ENCODE peak calls at places on chromosomes 12 and 14, in four cellular contexts. One of them, this sample, is unnamed.

GRCh38 chr12:104513681-104514080 is 56.9 kb downstream of the CHST11 start:
- DNase-seq in K562: no peak
- DNase-seq in H1: no peak
- DNase-seq in HCT116: no peak
- DNase-seq in this sample: no peak

GRCh38 chr12:108571604-108572165 is 9.3 kb downstream of the ISCU start:
- DNase-seq in HCT116: no peak
- DNase-seq in H1: peak
- DNase-seq in K562: no peak
- DNase-seq in this sample: no peak

GRCh38 chr12:106682594-106683234 is 91.8 kb upstream of the RIC8B start:
- DNase-seq in H1: peak
- DNase-seq in HCT116: peak
- DNase-seq in K562: peak
- DNase-seq in this sample: no peak

GRCh38 chr12:64390275-64390851 is at the start of gene C12orf56:
- DNase-seq in H1: no peak
- DNase-seq in HCT116: no peak
- DNase-seq in K562: no peak
- DNase-seq in this sample: no peak

GRCh38 chr12:89212339-89212771 is 139.9 kb downstream of the DUSP6 start:
- DNase-seq in HCT116: no peak
- DNase-seq in K562: no peak
- DNase-seq in H1: no peak
- DNase-seq in this sample: no peak

GRCh38 chr14:39593339-39593738 is 161.1 kb upstream of the FBXO33 start:
- DNase-seq in K562: no peak
- DNase-seq in HCT116: no peak
- DNase-seq in H1: no peak
- DNase-seq in this sample: no peak

GRCh38 chr14:75303415-75303814 is 24.8 kb downstream of the FOS start:
- DNase-seq in HCT116: peak
- DNase-seq in H1: peak
- DNase-seq in K562: peak
- DNase-seq in this sample: no peak

GRCh38 chr12:82527165-82527780 is 159.4 kb upstream of the TMTC2 start:
- DNase-seq in H1: no peak
- DNase-seq in HCT116: peak
- DNase-seq in K562: peak
- DNase-seq in this sample: no peak

GRCh38 chr12:89895101-89895500 is 186.5 kb upstream of the ATP2B1 start:
- DNase-seq in H1: no peak
- DNase-seq in HCT116: no peak
- DNase-seq in K562: no peak
- DNase-seq in this sample: no peak

GRCh38 chr14:23539209-23539866 is 12.2 kb downstream of the ZFHX2 start:
- DNase-seq in H1: peak
- DNase-seq in HCT116: peak
- DNase-seq in K562: peak
- DNase-seq in this sample: no peak

DNA sequence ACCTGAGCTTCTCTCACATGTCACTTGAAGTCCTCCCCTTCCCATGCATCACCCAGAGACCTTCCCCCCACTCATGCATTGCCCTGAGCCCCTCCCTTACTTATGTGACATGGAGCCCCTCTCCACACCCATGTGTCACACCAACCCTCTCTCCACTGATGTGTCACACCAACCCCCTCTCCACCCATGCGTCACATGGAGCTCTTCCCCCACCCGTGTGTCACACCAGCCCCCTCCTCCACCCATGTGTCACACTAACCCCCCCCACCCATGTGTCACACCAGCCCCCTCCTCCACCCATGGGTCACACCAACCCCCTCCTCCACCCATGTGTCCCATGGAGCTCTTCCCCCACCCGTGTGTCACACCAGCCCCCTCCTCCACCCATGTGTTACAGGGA is 30.4 kb downstream of the RTL1 start:
- DNase-seq in H1: no peak
- DNase-seq in HCT116: no peak
- DNase-seq in K562: no peak
- DNase-seq in this sample: no peak
- TF ChIP-seq EGR1 in H1: no peak
- TF ChIP-seq EGR1 in HCT116: no peak
- TF ChIP-seq EGR1 in K562: no peak
- TF ChIP-seq EGR1 in this sample: no peak

GRCh38 chr12:130509454-130509853 is 171.8 kb downstream of the PIWIL1 start:
- DNase-seq in K562: no peak
- DNase-seq in H1: no peak
- DNase-seq in HCT116: no peak
- DNase-seq in this sample: no peak

GRCh38 chr12:130511285-130511684 is 173.6 kb downstream of the PIWIL1 start:
- DNase-seq in H1: no peak
- DNase-seq in HCT116: no peak
- DNase-seq in K562: no peak
- DNase-seq in this sample: no peak

GRCh38 chr12:130506844-130507243 is 169.2 kb downstream of the PIWIL1 start:
- DNase-seq in H1: no peak
- DNase-seq in HCT116: no peak
- DNase-seq in K562: peak
- DNase-seq in this sample: no peak

GRCh38 chr12:130508318-130508717 is 170.6 kb downstream of the PIWIL1 start:
- DNase-seq in H1: no peak
- DNase-seq in HCT116: no peak
- DNase-seq in K562: no peak
- DNase-seq in this sample: no peak

DNA sequence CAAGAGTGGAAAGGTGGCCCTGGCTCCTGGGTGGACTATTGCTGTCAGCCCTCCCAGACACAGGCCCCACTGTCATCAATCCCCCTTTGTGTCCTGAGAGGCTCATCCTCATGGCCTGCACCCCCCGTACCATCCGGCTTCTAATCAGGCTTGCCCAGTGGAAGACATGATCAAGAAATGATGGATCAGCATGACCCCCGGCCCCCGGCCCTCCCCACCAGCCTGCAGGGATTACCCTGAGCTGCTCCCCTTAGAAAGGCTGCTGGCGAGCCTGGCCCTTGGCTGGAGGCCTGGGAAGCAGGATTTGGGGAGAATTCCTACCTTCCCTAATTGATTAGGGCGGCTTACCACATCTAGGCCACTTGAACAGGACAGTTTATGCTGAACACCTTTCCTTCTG is 171.2 kb downstream of the PIWIL1 start:
- DNase-seq in K562: no peak
- DNase-seq in HCT116: no peak
- DNase-seq in H1: no peak
- DNase-seq in this sample: no peak
- TF ChIP-seq EGR1 in K562: no peak
- TF ChIP-seq EGR1 in HCT116: no peak
- TF ChIP-seq EGR1 in H1: no peak
- TF ChIP-seq EGR1 in this sample: no peak

DNA sequence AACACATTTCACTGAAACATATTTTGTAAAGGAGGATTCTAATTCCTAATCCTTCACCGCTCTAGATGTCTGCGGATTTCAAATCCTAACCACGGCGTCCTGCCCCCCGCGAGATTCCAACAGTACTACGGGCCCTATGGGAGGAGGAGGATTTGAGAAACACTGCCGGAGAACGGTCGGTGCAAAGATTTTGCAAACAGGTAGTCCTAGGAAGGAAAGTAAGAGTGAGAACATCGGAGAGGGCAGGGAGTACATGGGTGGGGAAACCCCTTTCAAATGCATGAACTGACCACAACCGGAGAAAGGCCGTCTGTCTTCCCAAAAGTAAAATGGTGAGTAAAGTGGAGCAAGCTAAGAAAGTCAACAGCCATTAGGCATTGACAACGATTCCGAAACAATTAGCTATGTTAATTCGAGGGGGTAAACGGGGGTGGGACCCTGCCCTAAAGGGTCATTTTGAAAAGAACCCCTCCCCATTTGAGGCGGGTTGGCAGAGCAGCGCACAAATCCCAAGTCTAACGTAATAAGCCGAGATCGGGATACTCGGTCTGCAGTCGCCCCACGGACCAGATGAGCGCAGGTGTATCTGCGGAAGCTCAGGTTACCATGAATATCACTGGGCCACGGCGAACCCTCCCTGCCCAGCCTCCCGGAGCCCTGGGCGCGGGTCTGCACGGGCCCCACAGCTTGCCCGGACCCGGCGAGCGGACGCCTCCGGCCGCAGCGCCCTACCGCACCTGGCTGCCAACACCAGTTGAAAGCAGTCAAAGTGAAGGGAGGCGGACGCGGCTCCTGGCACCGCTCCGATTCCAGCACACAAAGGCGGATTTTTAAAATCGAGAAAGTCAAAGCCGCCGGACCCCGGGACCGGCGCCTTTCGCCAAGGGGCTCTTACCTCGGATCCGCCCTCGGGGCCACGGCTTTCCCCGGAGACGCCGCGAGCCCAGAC is 648 bp downstream of the EPS8 start:
- DNase-seq in K562: peak
- DNase-seq in HCT116: peak
- DNase-seq in H1: no peak
- DNase-seq in this sample: peak
- TF ChIP-seq EGR1 in K562: no peak
- TF ChIP-seq EGR1 in HCT116: no peak
- TF ChIP-seq EGR1 in H1: no peak
- TF ChIP-seq EGR1 in this sample: no peak

GRCh38 chr14:81132492-81132891 is 88.3 kb downstream of the GTF2A1 start:
- DNase-seq in K562: no peak
- DNase-seq in H1: no peak
- DNase-seq in HCT116: no peak
- DNase-seq in this sample: no peak
- TF ChIP-seq EGR1 in K562: no peak
- TF ChIP-seq EGR1 in H1: no peak
- TF ChIP-seq EGR1 in HCT116: no peak
- TF ChIP-seq EGR1 in this sample: no peak

GRCh38 chr12:48026081-48026827 is 22.0 kb upstream of the COL2A1 start:
- DNase-seq in K562: no peak
- DNase-seq in HCT116: no peak
- DNase-seq in H1: no peak
- DNase-seq in this sample: no peak

GRCh38 chr12:48029401-48029770 is 25.1 kb upstream of the COL2A1 start:
- DNase-seq in K562: no peak
- DNase-seq in HCT116: no peak
- DNase-seq in H1: no peak
- DNase-seq in this sample: no peak

GRCh38 chr12:48025281-48025680 is 21.0 kb upstream of the COL2A1 start:
- DNase-seq in HCT116: no peak
- DNase-seq in K562: no peak
- DNase-seq in H1: no peak
- DNase-seq in this sample: no peak

GRCh38 chr12:48028541-48029400 is 24.5 kb upstream of the COL2A1 start:
- DNase-seq in K562: no peak
- DNase-seq in HCT116: no peak
- DNase-seq in H1: no peak
- DNase-seq in this sample: no peak

GRCh38 chr12:48027183-48028002 is 23.1 kb upstream of the COL2A1 start:
- DNase-seq in K562: no peak
- DNase-seq in HCT116: no peak
- DNase-seq in H1: peak
- DNase-seq in this sample: no peak
- TF ChIP-seq EGR1 in K562: no peak
- TF ChIP-seq EGR1 in HCT116: no peak
- TF ChIP-seq EGR1 in H1: no peak
- TF ChIP-seq EGR1 in this sample: no peak

GRCh38 chr14:55126089-55126488 is 3.0 kb upstream of the LGALS3 start:
- DNase-seq in HCT116: no peak
- DNase-seq in K562: no peak
- DNase-seq in H1: no peak
- DNase-seq in this sample: no peak
- TF ChIP-seq EGR1 in HCT116: no peak
- TF ChIP-seq EGR1 in K562: no peak
- TF ChIP-seq EGR1 in H1: no peak
- TF ChIP-seq EGR1 in this sample: no peak

GRCh38 chr12:113874999-113875561 is 91.0 kb downstream of the RBM19 start:
- DNase-seq in HCT116: no peak
- DNase-seq in K562: no peak
- DNase-seq in H1: no peak
- DNase-seq in this sample: no peak

GRCh38 chr12:113876160-113876559 is 90.0 kb downstream of the RBM19 start:
- DNase-seq in K562: no peak
- DNase-seq in HCT116: no peak
- DNase-seq in H1: no peak
- DNase-seq in this sample: no peak

GRCh38 chr12:113874326-113874725 is 91.8 kb downstream of the RBM19 start:
- DNase-seq in K562: no peak
- DNase-seq in HCT116: no peak
- DNase-seq in H1: no peak
- DNase-seq in this sample: no peak

GRCh38 chr12:113877608-113878007 is 88.5 kb downstream of the RBM19 start:
- DNase-seq in K562: no peak
- DNase-seq in HCT116: no peak
- DNase-seq in H1: no peak
- DNase-seq in this sample: no peak

GRCh38 chr12:113875681-113876080 is 90.4 kb downstream of the RBM19 start:
- DNase-seq in K562: no peak
- DNase-seq in H1: no peak
- DNase-seq in HCT116: no peak
- DNase-seq in this sample: no peak
- TF ChIP-seq EGR1 in K562: no peak
- TF ChIP-seq EGR1 in H1: no peak
- TF ChIP-seq EGR1 in HCT116: no peak
- TF ChIP-seq EGR1 in this sample: no peak